ENCODE peak calls at places on chromosomes 5 and 9, in five cellular contexts. G, H, C, I and Y are unnamed samples.

GRCh38 chr5:43627028-43627427 is 24.0 kb downstream of the NNT start:
- DNase-seq in I (no peak), H (peak; percentile 66), G (no peak), C (no peak), Y (no peak)

GRCh38 chr9:112446518-112446917 is 40.1 kb upstream of the KIAA1958 start:
- DNase-seq in H (no peak), G (no peak), I (no peak), C (no peak), Y (no peak)

GRCh38 chr5:113607361-113607760 is 93.9 kb downstream of the YTHDC2 start:
- DNase-seq in H (no peak), C (no peak), I (no peak), G (no peak), Y (no peak)

GRCh38 chr9:134995792-134996120 is 78.0 kb upstream of the FCN1 start:
- DNase-seq in H (no peak), I (no peak), C (no peak), G (no peak), Y (peak; percentile 14)

GRCh38 chr5:38576442-38576841 is 20.0 kb upstream of the LIFR start:
- DNase-seq in C (no peak), G (no peak), H (no peak), I (no peak), Y (no peak)

GRCh38 chr9:95313010-95313498 is 4.5 kb downstream of the FANCC start:
- DNase-seq in H (peak; percentile 65), C (no peak), I (peak; percentile 57), G (no peak), Y (no peak)

GRCh38 chr5:141508808-141509611 is 20.1 kb downstream of the PCDHGC5 start:
- DNase-seq in I (peak; percentile 67), C (no peak), G (peak; percentile 74), H (no peak), Y (no peak)

GRCh38 chr9:72897069-72897649 is 55.7 kb downstream of the ALDH1A1 start:
- DNase-seq in H (no peak), I (no peak), C (no peak), G (no peak), Y (no peak)

GRCh38 chr5:155768342-155768741 is 558.6 kb upstream of the SGCD start:
- DNase-seq in H (no peak), I (no peak), C (no peak), G (no peak), Y (no peak)

GRCh38 chr9:127654619-127655018 is 42.5 kb downstream of the STXBP1 start:
- DNase-seq in I (no peak), C (no peak), G (no peak), H (no peak), Y (no peak)

GRCh38 chr5:105573575-105573974 is 2011.0 kb upstream of the NUDT12 start:
- DNase-seq in C (no peak), G (no peak), I (no peak), H (no peak), Y (no peak)

GRCh38 chr5:102937916-102938315 is 182.0 kb downstream of the GIN1 start:
- DNase-seq in I (no peak), C (no peak), H (no peak), G (no peak), Y (no peak)

GRCh38 chr5:140633081-140633471 is at the start of gene CD14:
- DNase-seq in C (no peak), I (no peak), H (no peak), G (no peak), Y (peak; percentile 81)

GRCh38 chr5:101084353-101084752 is 181.3 kb upstream of the ST8SIA4 start:
- DNase-seq in I (no peak), C (no peak), H (no peak), G (no peak), Y (no peak)

GRCh38 chr9:15211994-15212501 is 95.0 kb downstream of the TTC39B start:
- DNase-seq in C (no peak), I (no peak), G (no peak), H (no peak), Y (no peak)

GRCh38 chr5:73973135-73973534 is 347.1 kb downstream of the ARHGEF28 start:
- DNase-seq in C (no peak), H (no peak), I (no peak), G (no peak), Y (no peak)

GRCh38 chr5:150339165-150339564 is 18.3 kb upstream of the TCOF1 start:
- DNase-seq in H (no peak), C (no peak), I (no peak), G (no peak), Y (no peak)

GRCh38 chr5:73826301-73826700 is 200.3 kb downstream of the ARHGEF28 start:
- DNase-seq in I (no peak), G (peak; percentile 34), C (no peak), H (no peak), Y (no peak)

GRCh38 chr5:102965653-102966052 is 154.3 kb downstream of the GIN1 start:
- DNase-seq in I (no peak), H (no peak), C (no peak), G (no peak), Y (no peak)

GRCh38 chr5:23450187-23450586 is 57.2 kb upstream of the PRDM9 start:
- DNase-seq in G (no peak), C (no peak), I (no peak), H (no peak), Y (no peak)

GRCh38 chr5:176355400-176356178 is 6.0 kb downstream of the KIAA1191 start:
- DNase-seq in G (no peak), H (no peak), C (no peak), I (no peak), Y (no peak)

GRCh38 chr5:16943846-16944675 is 8.0 kb upstream of the MYO10 start:
- DNase-seq in H (no peak), C (no peak), G (no peak), I (no peak), Y (no peak)

GRCh38 chr5:64166201-64166959 is 737 bp downstream of the RNF180 start:
- DNase-seq in I (peak; percentile 61), G (no peak), C (no peak), H (no peak), Y (no peak)

GRCh38 chr5:122099060-122099790 is 21.2 kb upstream of the LOX start:
- DNase-seq in I (no peak), G (no peak), H (peak; percentile 51), C (no peak), Y (no peak)

GRCh38 chr9:72044095-72044494 is 16.3 kb downstream of the C9orf57 start:
- DNase-seq in C (no peak), H (no peak), G (no peak), I (no peak), Y (no peak)

GRCh38 chr5:125412051-125412560 is 665.7 kb upstream of the ZNF608 start:
- DNase-seq in C (no peak), H (no peak), I (no peak), G (no peak), Y (no peak)

GRCh38 chr5:95043234-95043633 is 241.7 kb downstream of the MCTP1 start:
- DNase-seq in C (no peak), H (no peak), G (no peak), I (no peak), Y (peak; percentile 47)

GRCh38 chr9:36948051-36948450 is 86.0 kb downstream of the PAX5 start:
- DNase-seq in H (no peak), I (no peak), C (no peak), G (no peak), Y (no peak)

GRCh38 chr9:76453785-76454184 is 5.2 kb upstream of the GCNT1 start:
- DNase-seq in I (no peak), C (no peak), H (no peak), G (no peak), Y (no peak)

GRCh38 chr5:140725799-140726471 is 25.7 kb downstream of the ZMAT2 start:
- DNase-seq in C (no peak), G (peak; percentile 26), H (peak; percentile 96), I (peak; percentile 43), Y (peak; percentile 80)

GRCh38 chr5:169085656-169086055 is 215.3 kb downstream of the SLIT3 start:
- DNase-seq in C (no peak), H (no peak), G (no peak), I (no peak), Y (no peak)

GRCh38 chr5:169088032-169088726 is 212.8 kb downstream of the SLIT3 start:
- DNase-seq in H (no peak), C (no peak), I (no peak), G (no peak), Y (no peak)

GRCh38 chr5:169084775-169085566 is 216.0 kb downstream of the SLIT3 start:
- DNase-seq in C (no peak), I (no peak), G (no peak), H (no peak), Y (no peak)

GRCh38 chr5:169091396-169091980 is 209.5 kb downstream of the SLIT3 start:
- DNase-seq in C (no peak), G (no peak), I (no peak), H (no peak), Y (no peak)

DNA sequence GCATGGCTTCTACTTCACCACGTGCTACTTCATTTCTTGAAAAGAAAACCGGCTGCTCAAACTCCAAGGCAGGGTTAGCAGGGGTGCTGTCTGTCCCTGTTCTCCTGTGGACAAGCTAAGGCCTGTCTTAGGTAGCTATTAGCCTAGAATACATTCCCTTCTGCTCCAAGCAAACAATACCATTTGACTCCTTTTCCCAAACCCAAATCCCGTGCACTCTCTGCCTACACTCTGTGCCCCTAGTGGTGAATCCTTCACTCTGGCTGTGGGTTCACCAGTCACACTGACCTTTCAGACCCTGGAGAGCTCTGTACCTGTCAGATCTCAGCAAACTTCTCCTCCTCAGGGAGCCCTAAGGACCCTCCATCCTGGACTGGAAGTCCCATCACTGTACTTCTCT is 211.6 kb downstream of the SLIT3 start:
- DNase-seq in C (no peak), I (no peak), G (no peak), H (no peak), Y (no peak)
- TF ChIP-seq CTCF in C (no peak), I (no peak), G (no peak), H (peak; percentile 28), Y (no peak)

GRCh38 chr5:143196601-143197259 is 206.8 kb downstream of the NR3C1 start:
- DNase-seq in G (no peak), I (no peak), H (no peak), C (no peak), Y (no peak)
- TF ChIP-seq CTCF in G (no peak), I (no peak), H (peak; percentile 29), C (no peak), Y (no peak)

GRCh38 chr5:128494516-128494915 is 43.5 kb downstream of the FBN2 start:
- DNase-seq in I (no peak), G (no peak), C (no peak), H (no peak), Y (no peak)
- TF ChIP-seq CTCF in I (no peak), G (no peak), C (no peak), H (peak; percentile 44), Y (no peak)

DNA sequence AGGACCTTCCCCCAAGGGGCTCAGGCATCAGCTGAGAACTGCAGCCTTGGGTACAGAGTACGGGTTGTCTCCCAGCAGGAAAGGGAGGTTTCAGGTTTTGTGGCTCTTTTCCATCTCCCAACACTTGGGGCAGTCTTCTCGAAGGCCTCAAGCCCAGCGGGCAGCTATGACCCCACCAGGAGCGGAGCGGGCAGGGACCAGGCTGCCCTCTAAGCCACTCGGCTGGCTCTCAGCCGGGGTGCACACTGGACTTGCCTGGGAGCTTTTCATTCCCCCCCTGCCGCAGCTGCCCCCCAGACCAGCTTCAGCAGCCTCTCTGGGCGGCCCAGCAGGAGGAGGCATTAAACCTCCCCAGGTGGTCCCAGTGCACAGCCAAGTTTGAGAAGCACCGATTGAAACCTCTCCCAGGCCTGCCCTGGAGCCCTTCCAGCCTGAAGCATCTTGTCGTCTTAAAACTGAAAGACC is 20.8 kb downstream of the NTNG2 start:
- DNase-seq in G (no peak), H (no peak), I (no peak), C (no peak), Y (no peak)
- TF ChIP-seq CTCF in G (no peak), H (peak; percentile 31), I (no peak), C (no peak), Y (no peak)